ENCODE peak calls at places on chromosome 21, in six cellular contexts. X is neuronal stem cell, W is IMR-90, M is mesendoderm, V is H9, A is H1. Z is an unnamed sample.

GRCh38 chr21:8990326-8991087 is 1530.9 kb upstream of the TPTE start:
- DNase-seq in X (no peak), W (no peak), M (no peak), V (no peak), A (no peak), Z (no peak)

GRCh38 chr21:42113926-42114409 is 42.9 kb downstream of the UMODL1 start:
- DNase-seq in X (no peak), W (no peak), M (no peak), V (no peak), A (no peak), Z (peak)

GRCh38 chr21:29300547-29301138 is 1.9 kb downstream of the BACH1 start:
- DNase-seq in X (no peak), W (peak), M (no peak), V (no peak), A (no peak), Z (no peak)

GRCh38 chr21:14273736-14274538 is 58.0 kb downstream of the RBM11 start:
- DNase-seq in X (no peak), W (no peak), M (peak), V (peak), A (peak), Z (no peak)

GRCh38 chr21:45308211-45309068 is 20.7 kb upstream of the POFUT2 start:
- DNase-seq in X (no peak), W (peak), M (no peak), V (no peak), A (no peak), Z (peak)

GRCh38 chr21:42839271-42840231 is 39.8 kb downstream of the WDR4 start:
- DNase-seq in X (no peak), W (no peak), M (no peak), V (peak), A (peak), Z (no peak)

GRCh38 chr21:38766987-38767722 is 38.6 kb upstream of the ETS2 start:
- DNase-seq in X (no peak), W (no peak), M (no peak), V (no peak), A (no peak), Z (peak)

GRCh38 chr21:38807481-38807880 is 1.8 kb downstream of the ETS2 start:
- DNase-seq in X (peak), W (no peak), M (no peak), V (no peak), A (no peak), Z (peak)

GRCh38 chr21:40242586-40242985 is 375.3 kb downstream of the PCP4 start:
- DNase-seq in X (no peak), W (no peak), M (no peak), V (no peak), A (no peak), Z (no peak)

GRCh38 chr21:42513985-42514882 is 582 bp downstream of the SLC37A1 start:
- DNase-seq in X (no peak), W (no peak), M (peak), V (peak), A (peak), Z (peak)

GRCh38 chr21:42593007-42593814 is 60.2 kb upstream of the PDE9A start:
- DNase-seq in X (peak), W (peak), M (peak), V (peak), A (peak), Z (peak)

GRCh38 chr21:44874497-44875331 is 1.2 kb upstream of the PTTG1IP start:
- DNase-seq in X (no peak), W (no peak), M (peak), V (no peak), A (peak), Z (no peak)

GRCh38 chr21:41948901-41949300 is 4.9 kb downstream of the C2CD2 start:
- DNase-seq in X (no peak), W (no peak), M (no peak), V (no peak), A (no peak), Z (no peak)

GRCh38 chr21:43603641-43604504 is 55.4 kb downstream of the HSF2BP start:
- DNase-seq in X (no peak), W (peak), M (peak), V (no peak), A (no peak), Z (peak)

GRCh38 chr21:46179708-46180078 is 4.6 kb downstream of the SPATC1L start:
- DNase-seq in X (no peak), W (no peak), M (no peak), V (peak), A (no peak), Z (no peak)

GRCh38 chr21:45362077-45362747 is 42.8 kb upstream of the COL18A1 start:
- DNase-seq in X (no peak), W (no peak), M (no peak), V (no peak), A (no peak), Z (no peak)

GRCh38 chr21:46151261-46151988 is 4.0 kb downstream of the FTCD start:
- DNase-seq in X (no peak), W (no peak), M (no peak), V (peak), A (no peak), Z (no peak)

GRCh38 chr21:14901482-14901958 is 163.3 kb downstream of the NRIP1 start:
- DNase-seq in X (no peak), W (peak), M (no peak), V (no peak), A (no peak), Z (peak)

GRCh38 chr21:46000182-46000730 is 18.7 kb downstream of the COL6A1 start:
- DNase-seq in X (no peak), W (no peak), M (no peak), V (peak), A (no peak), Z (no peak)

GRCh38 chr21:45427331-45428271 is 22.6 kb downstream of the COL18A1 start:
- DNase-seq in X (no peak), W (peak), M (peak), V (peak), A (no peak), Z (peak)

GRCh38 chr21:45871616-45872236 is 109.8 kb upstream of the COL6A1 start:
- DNase-seq in X (no peak), W (no peak), M (no peak), V (peak), A (no peak), Z (no peak)

GRCh38 chr21:16194851-16195251 is 465.1 kb downstream of the USP25 start:
- DNase-seq in X (no peak), W (peak), M (no peak), V (no peak), A (no peak), Z (peak)
- H3K4me2 ChIP-seq in X (no peak), W (peak), M (no peak), V (no peak), A (no peak), Z (peak)

GRCh38 chr21:34942911-34943310 is 106.2 kb downstream of the RUNX1 start:
- DNase-seq in X (no peak), W (no peak), M (no peak), V (no peak), A (no peak), Z (no peak)
- H2AK5ac ChIP-seq in X (no peak), W (no peak), M (peak), V (no peak), A (no peak), Z (no peak)

GRCh38 chr21:37342046-37342632 is 24.4 kb upstream of the DYRK1A start:
- DNase-seq in X (no peak), W (no peak), M (no peak), V (no peak), A (no peak), Z (no peak)
- H3K9ac ChIP-seq in X (no peak), W (no peak), M (no peak), V (no peak), A (no peak), Z (no peak)

DNA sequence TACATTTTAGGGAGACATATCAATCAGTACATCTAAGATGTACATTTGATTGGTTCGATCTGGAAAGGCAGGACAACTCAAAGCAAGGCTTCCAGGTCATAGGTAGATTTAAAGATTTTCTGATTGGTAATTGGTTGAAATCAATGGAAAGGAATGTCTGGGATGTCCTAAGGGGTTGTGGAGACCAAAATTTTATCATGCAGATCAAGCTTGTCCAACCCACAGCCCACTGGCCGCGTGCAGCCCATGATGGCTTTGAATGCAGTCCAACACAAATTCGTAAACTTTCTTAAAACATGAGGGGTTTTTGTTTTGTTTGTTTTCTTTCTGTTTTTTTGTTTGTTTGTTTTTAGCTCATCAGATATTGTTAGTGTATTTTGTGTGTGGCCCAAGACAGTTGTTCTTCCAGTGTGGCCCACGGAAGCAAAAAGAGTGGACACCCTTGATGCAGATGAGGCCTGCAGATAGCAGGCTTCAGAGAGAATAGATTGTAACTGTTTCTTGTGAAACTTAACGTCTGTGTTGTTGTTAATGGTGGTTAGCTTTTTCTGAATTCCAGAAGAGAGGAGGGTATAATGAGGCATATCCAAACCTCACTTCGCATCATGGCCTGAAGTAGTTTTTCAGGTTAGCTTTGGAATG is 3.1 kb downstream of the IFNAR1 start:
- DNase-seq in X (no peak), W (no peak), M (no peak), V (no peak), A (no peak), Z (no peak)
- H3K4me2 ChIP-seq in X (no peak), W (no peak), M (no peak), V (no peak), A (no peak), Z (no peak)

Z was measured in mesenchymal stem cell.